ENCODE peak calls at places on chromosomes 7 and 10, in four cellular contexts. S, O, F and M are unnamed samples.

GRCh38 chr10:35274511-35275060 is 61.7 kb upstream of the CCNY start:
- DNase-seq in S (no peak), O (no peak), F (no peak), M (no peak)

GRCh38 chr7:106371629-106372028 is 86.8 kb upstream of the NAMPT start:
- DNase-seq in S (no peak), O (no peak), F (no peak), M (no peak)

GRCh38 chr10:114406455-114406854 is 2.2 kb upstream of the AFAP1L2 start:
- DNase-seq in S (no peak), O (no peak), F (no peak), M (no peak)

GRCh38 chr10:25334445-25334844 is 159.6 kb downstream of the GPR158 start:
- DNase-seq in S (no peak), O (no peak), F (no peak), M (no peak)

GRCh38 chr7:148753224-148753623 is 54.5 kb downstream of the CUL1 start:
- DNase-seq in S (no peak), O (no peak), F (peak), M (no peak)

GRCh38 chr7:132321387-132321786 is 254.9 kb downstream of the PLXNA4 start:
- DNase-seq in S (no peak), O (no peak), F (no peak), M (peak)

GRCh38 chr7:49670991-49671390 is 102.4 kb upstream of the VWC2 start:
- DNase-seq in S (no peak), O (no peak), F (no peak), M (no peak)

GRCh38 chr10:117135026-117135372 is 3.1 kb downstream of the VAX1 start:
- DNase-seq in S (no peak), O (no peak), F (no peak), M (no peak)

GRCh38 chr7:93279541-93279940 is 47.4 kb downstream of the VPS50 start:
- DNase-seq in S (no peak), O (no peak), F (no peak), M (no peak)

GRCh38 chr7:1129431-1129830 is 30.6 kb downstream of the ZFAND2A start:
- DNase-seq in S (no peak), O (no peak), F (no peak), M (no peak)

GRCh38 chr7:85172530-85172941 is 14.3 kb downstream of the SEMA3D start:
- DNase-seq in S (no peak), O (no peak), F (no peak), M (no peak)

GRCh38 chr10:126425051-126425450 is 36.8 kb upstream of the ADAM12 start:
- DNase-seq in S (no peak), O (no peak), F (no peak), M (no peak)

GRCh38 chr7:114649689-114650088 is 235.1 kb downstream of the FOXP2 start:
- DNase-seq in S (no peak), O (no peak), F (no peak), M (no peak)

GRCh38 chr10:42755028-42755451 is 27.6 kb upstream of the BMS1 start:
- DNase-seq in S (no peak), O (no peak), F (no peak), M (peak)

GRCh38 chr7:106285801-106286492 is 1.2 kb upstream of the NAMPT start:
- DNase-seq in S (peak), O (no peak), F (no peak), M (no peak)

GRCh38 chr7:144584741-144585140 is 181.2 kb upstream of the NOBOX start:
- DNase-seq in S (no peak), O (no peak), F (no peak), M (no peak)

GRCh38 chr7:127177156-127177555 is 75.6 kb downstream of the GRM8 start:
- DNase-seq in S (no peak), O (no peak), F (no peak), M (no peak)

GRCh38 chr7:133124974-133125373 is 43.1 kb upstream of the CHCHD3 start:
- DNase-seq in S (no peak), O (no peak), F (no peak), M (no peak)

GRCh38 chr10:72016608-72017310 is 52.6 kb downstream of the CHST3 start:
- DNase-seq in S (no peak), O (no peak), F (no peak), M (no peak)

GRCh38 chr10:48818861-48819490 is 120.7 kb downstream of the LRRC18 start:
- DNase-seq in S (no peak), O (no peak), F (no peak), M (no peak)

GRCh38 chr7:101363734-101364374 is 1.2 kb downstream of the COL26A1 start:
- DNase-seq in S (no peak), O (peak), F (peak), M (peak)

GRCh38 chr7:157739056-157739455 is 402.3 kb downstream of the DNAJB6 start:
- DNase-seq in S (no peak), O (no peak), F (no peak), M (no peak)

GRCh38 chr7:157737151-157738063 is 400.6 kb downstream of the DNAJB6 start:
- DNase-seq in S (no peak), O (no peak), F (no peak), M (no peak)

GRCh38 chr7:157736341-157736740 is 399.5 kb downstream of the DNAJB6 start:
- DNase-seq in S (no peak), O (no peak), F (no peak), M (no peak)

GRCh38 chr7:157739650-157740049 is 402.8 kb downstream of the DNAJB6 start:
- DNase-seq in S (no peak), O (no peak), F (peak), M (no peak)

GRCh38 chr7:157738064-157738460 is 401.3 kb downstream of the DNAJB6 start:
- DNase-seq in S (no peak), O (no peak), F (no peak), M (no peak)
- TF ChIP-seq NFIC in S (no peak), O (no peak), F (no peak), M (no peak)

DNA sequence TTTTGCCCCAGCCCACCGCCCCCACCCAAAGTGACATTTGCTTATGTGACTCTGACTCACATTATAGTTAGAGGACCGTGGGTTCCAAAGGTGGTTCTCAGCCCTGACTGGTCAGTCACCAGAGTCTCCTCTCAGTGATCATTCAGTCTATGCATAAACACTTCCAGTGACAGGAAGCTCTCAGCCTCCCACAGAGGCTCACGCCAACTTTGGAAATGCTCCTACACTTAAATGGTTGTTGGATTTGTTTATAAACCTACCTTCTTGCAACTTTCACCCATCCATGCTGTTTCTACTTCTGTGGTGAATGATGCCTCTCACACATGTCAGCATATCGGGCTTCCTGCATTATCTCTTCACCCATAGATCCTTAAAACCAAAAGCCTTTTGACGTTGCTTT is 46.4 kb upstream of the FGL2 start:
- DNase-seq in S (no peak), O (peak), F (no peak), M (no peak)
- TF ChIP-seq NFIC in S (no peak), O (no peak), F (no peak), M (no peak)

GRCh38 chr7:10677211-10677610 is 296.5 kb upstream of the PHF14 start:
- DNase-seq in S (no peak), O (no peak), F (no peak), M (no peak)
- TF ChIP-seq NFIC in S (no peak), O (no peak), F (no peak), M (no peak)

DNA sequence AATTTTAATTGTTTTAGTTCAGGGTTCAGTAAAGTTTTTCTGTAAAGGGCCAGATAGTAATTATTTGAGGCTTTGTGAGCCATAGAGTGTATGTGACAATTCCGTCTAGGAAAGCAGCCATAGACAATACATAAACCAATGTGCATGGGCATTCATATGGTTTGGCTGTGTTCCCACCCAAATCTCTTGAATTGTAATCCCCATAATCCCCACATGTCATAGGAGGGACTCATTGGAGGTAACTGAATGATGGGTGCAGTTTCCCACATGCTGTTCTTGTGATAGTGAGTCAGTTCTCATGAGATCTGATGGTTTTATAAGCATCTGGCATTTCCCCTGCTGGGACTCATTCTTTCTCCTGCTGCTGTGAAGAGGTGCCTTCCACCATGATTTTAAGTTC is 29.9 kb downstream of the SEC61G start:
- DNase-seq in S (no peak), O (no peak), F (no peak), M (no peak)
- TF ChIP-seq NFIC in S (no peak), O (no peak), F (no peak), M (no peak)